ENCODE peak calls at places on chromosome 6, in ten cellular contexts. C, W, Q, J, A, U, B, T, G and Z are unnamed samples.

GRCh38 chr6:27154696-27155095 is 92.8 kb upstream of the PRSS16 start:
- DNase-seq in W (no peak), U (no peak), G (no peak), Q (no peak), J (no peak), C (no peak), B (no peak), T (no peak), A (no peak), Z (no peak)

GRCh38 chr6:52877168-52877567 is 32.3 kb downstream of the GSTA3 start:
- DNase-seq in T (no peak), G (no peak), W (no peak), U (no peak), Q (peak), B (peak), C (peak), J (peak), A (peak), Z (peak)

GRCh38 chr6:37640776-37641395 is 56.8 kb downstream of the MDGA1 start:
- DNase-seq in Q (no peak), A (no peak), T (no peak), G (no peak), C (no peak), J (no peak), W (no peak), B (no peak), U (no peak), Z (no peak)

GRCh38 chr6:156595481-156595880 is 181.7 kb upstream of the ARID1B start:
- DNase-seq in T (no peak), B (no peak), W (no peak), J (no peak), A (peak), G (no peak), U (no peak), Q (no peak), C (no peak), Z (no peak)

GRCh38 chr6:112362827-112363565 is 15.9 kb downstream of the RFPL4B start:
- DNase-seq in C (no peak), Q (no peak), A (peak), B (no peak), W (no peak), G (no peak), J (no peak), U (no peak), T (no peak), Z (no peak)

GRCh38 chr6:15206887-15207286 is 39.0 kb upstream of the JARID2 start:
- DNase-seq in B (no peak), Q (no peak), J (no peak), C (no peak), A (no peak), G (no peak), W (no peak), T (no peak), U (no peak), Z (no peak)

GRCh38 chr6:96809119-96809518 is 28.2 kb downstream of the GPR63 start:
- DNase-seq in T (no peak), B (no peak), C (no peak), Q (peak), W (no peak), J (no peak), A (peak), G (no peak), U (no peak), Z (no peak)

GRCh38 chr6:131059486-131059885 is 3.6 kb downstream of the EPB41L2 start:
- DNase-seq in Q (no peak), T (no peak), A (peak), G (no peak), J (no peak), C (peak), B (no peak), W (no peak), U (no peak), Z (no peak)

GRCh38 chr6:12339808-12340487 is 49.8 kb downstream of the EDN1 start:
- DNase-seq in U (no peak), A (no peak), G (no peak), W (no peak), J (no peak), C (no peak), T (no peak), B (no peak), Q (no peak), Z (no peak)

GRCh38 chr6:80720824-80721223 is 614.4 kb downstream of the BCKDHB start:
- DNase-seq in W (no peak), C (no peak), T (no peak), G (no peak), U (no peak), A (no peak), J (no peak), Q (no peak), B (no peak), Z (no peak)

GRCh38 chr6:137740967-137741761 is 125.9 kb upstream of the TNFAIP3 start:
- DNase-seq in B (no peak), W (no peak), C (no peak), T (no peak), A (no peak), U (peak), G (no peak), J (no peak), Q (no peak), Z (no peak)

GRCh38 chr6:72084992-72085569 is 198.7 kb downstream of the RIMS1 start:
- DNase-seq in U (peak), Q (peak), W (no peak), B (no peak), A (peak), C (peak), G (no peak), T (no peak), J (no peak), Z (peak)

GRCh38 chr6:36491378-36491965 is 48.7 kb downstream of the KCTD20 start:
- DNase-seq in A (peak), W (no peak), Q (no peak), T (no peak), G (no peak), J (no peak), U (no peak), B (no peak), C (no peak), Z (no peak)

GRCh38 chr6:157434349-157435016 is 53.5 kb downstream of the ZDHHC14 start:
- DNase-seq in G (no peak), Q (peak), J (no peak), C (no peak), T (no peak), A (no peak), U (no peak), B (no peak), W (no peak), Z (no peak)

GRCh38 chr6:37868447-37868825 is 48.9 kb downstream of the ZFAND3 start:
- DNase-seq in U (no peak), B (peak), C (peak), W (no peak), T (no peak), Q (no peak), J (no peak), A (peak), G (no peak), Z (peak)

GRCh38 chr6:40894962-40895799 is 143.8 kb downstream of the UNC5CL start:
- DNase-seq in C (peak), Q (peak), W (peak), B (no peak), J (no peak), G (no peak), A (peak), U (peak), T (no peak), Z (peak)

GRCh38 chr6:1020133-1020532 is 291.8 kb upstream of the FOXQ1 start:
- DNase-seq in C (no peak), T (no peak), Q (no peak), B (no peak), G (no peak), U (no peak), W (no peak), A (no peak), J (no peak), Z (no peak)

GRCh38 chr6:145814035-145814500 is 527 bp downstream of the FBXO30 start:
- DNase-seq in C (peak), W (peak), B (no peak), Q (peak), J (no peak), A (peak), G (no peak), U (peak), T (no peak), Z (peak)

GRCh38 chr6:145815351-145815772 is 767 bp upstream of the FBXO30 start:
- DNase-seq in T (peak), Q (peak), C (peak), G (no peak), B (no peak), W (no peak), U (no peak), A (peak), J (no peak), Z (no peak)

GRCh38 chr6:145815875-145816274 is 1.3 kb upstream of the FBXO30 start:
- DNase-seq in W (no peak), U (no peak), Q (peak), T (peak), B (no peak), G (no peak), C (peak), J (no peak), A (no peak), Z (no peak)

GRCh38 chr6:145813285-145814034 is 1.1 kb downstream of the FBXO30 start:
- DNase-seq in T (no peak), W (no peak), A (peak), B (no peak), G (no peak), J (no peak), C (peak), U (no peak), Q (peak), Z (peak)

GRCh38 chr6:145814501-145815350 is at the start of gene FBXO30:
- DNase-seq in G (peak), A (peak), T (peak), W (peak), Q (peak), B (no peak), J (peak), U (peak), C (peak), Z (peak)
- TF ChIP-seq CTCF in G (no peak), A (peak), T (no peak), W (peak), Q (no peak), B (peak), J (no peak), U (peak), C (peak), Z (no peak)

GRCh38 chr6:49546371-49546770 is 4.1 kb upstream of the C6orf141 start:
- DNase-seq in C (no peak), B (no peak), T (no peak), W (no peak), J (no peak), U (peak), Q (no peak), A (no peak), G (no peak), Z (no peak)

GRCh38 chr6:49550413-49551125 is at the start of gene C6orf141:
- DNase-seq in U (peak), A (peak), T (peak), W (peak), G (no peak), J (peak), B (no peak), C (peak), Q (peak), Z (peak)

GRCh38 chr6:49549691-49550412 is 616 bp upstream of the C6orf141 start:
- DNase-seq in B (no peak), W (no peak), J (no peak), T (no peak), A (no peak), Q (no peak), G (no peak), U (peak), C (no peak), Z (no peak)

GRCh38 chr6:49551126-49551865 is 828 bp downstream of the C6orf141 start:
- DNase-seq in W (peak), Q (peak), A (peak), U (peak), G (no peak), C (no peak), T (no peak), J (no peak), B (no peak), Z (peak)

DNA sequence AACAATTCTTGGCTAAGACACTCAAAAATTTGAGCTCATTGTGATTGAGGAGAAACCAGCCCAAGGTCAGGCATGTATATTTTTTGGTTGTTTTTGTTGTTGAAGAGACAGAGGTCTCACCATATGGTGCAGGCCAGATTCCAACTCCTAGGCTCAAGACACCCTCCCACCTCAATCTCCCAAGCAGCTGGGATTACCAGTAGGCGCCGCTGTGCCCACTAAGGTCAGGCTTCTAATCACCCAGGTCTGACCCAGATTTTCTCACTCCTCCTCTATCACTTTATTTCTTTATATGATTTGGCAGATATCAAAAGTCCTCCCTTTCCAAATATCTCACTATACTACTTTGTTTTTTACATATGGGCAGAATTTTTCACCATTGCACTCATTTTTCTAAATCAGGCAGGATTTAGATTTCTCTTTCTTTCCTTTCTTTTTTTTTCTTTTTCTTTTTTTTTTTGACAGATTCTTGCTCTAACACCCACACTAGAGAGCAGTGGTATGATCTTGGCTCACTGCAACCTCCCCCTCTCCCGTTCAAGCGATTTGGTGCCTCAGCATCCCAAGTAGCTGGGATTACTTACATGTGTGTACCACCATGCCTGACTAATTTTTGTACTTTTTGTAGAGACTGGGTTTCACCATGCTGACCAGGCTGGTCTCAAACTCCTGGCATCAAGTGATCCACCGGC is 1.7 kb upstream of the C6orf141 start:
- DNase-seq in B (no peak), G (no peak), T (no peak), W (no peak), J (no peak), Q (no peak), C (no peak), U (peak), A (no peak), Z (no peak)
- TF ChIP-seq CTCF in B (no peak), G (no peak), T (no peak), W (no peak), J (no peak), Q (no peak), C (peak), U (peak), A (no peak), Z (no peak)

DNA sequence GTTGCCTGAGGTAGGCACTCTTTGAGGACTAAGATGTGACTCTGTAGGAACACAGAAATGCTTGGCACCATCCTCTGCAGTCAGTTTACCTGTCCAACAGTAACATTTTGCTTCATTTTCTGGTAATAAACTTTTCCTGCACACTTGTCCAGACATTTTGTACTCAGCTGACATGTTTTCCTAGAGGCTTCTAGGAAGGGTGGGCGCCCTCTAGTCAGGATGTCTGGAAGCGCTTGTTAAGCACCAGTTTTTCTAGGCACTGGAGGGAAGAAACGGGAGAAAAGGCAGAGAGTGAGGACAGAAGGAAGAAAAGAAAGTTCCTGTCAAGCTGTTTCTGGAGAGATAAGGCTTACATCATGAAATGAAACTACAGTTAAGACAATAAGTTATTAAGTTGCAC is 42.5 kb upstream of the TNFRSF21 start:
- DNase-seq in C (no peak), J (no peak), G (no peak), B (no peak), U (peak), A (no peak), W (no peak), T (no peak), Q (no peak), Z (no peak)
- TF ChIP-seq CTCF in C (peak), J (peak), G (no peak), B (peak), U (peak), A (peak), W (peak), T (peak), Q (no peak), Z (no peak)

GRCh38 chr6:44778513-44778912 is 391.0 kb downstream of the CDC5L start:
- DNase-seq in C (no peak), J (no peak), A (no peak), Q (no peak), G (no peak), T (no peak), W (no peak), U (no peak), B (no peak), Z (no peak)
- TF ChIP-seq CTCF in C (no peak), J (no peak), A (no peak), Q (no peak), G (no peak), T (no peak), W (no peak), U (peak), B (no peak), Z (no peak)